ENCODE peak calls at places on chromosomes 6 and 20, in nine cellular contexts. W, U, I, L, T, Z, R, Q and J are unnamed samples.

GRCh38 chr20:46482864-46483263 is 30.5 kb downstream of the ZNF334 start:
- DNase-seq in L (no peak), I (no peak), Q (no peak), T (no peak), R (no peak), U (no peak), W (no peak), Z (no peak), J (no peak)

GRCh38 chr6:26284537-26285142 is 80.4 kb upstream of the BTN3A2 start:
- DNase-seq in Z (peak; percentile 92), Q (no peak), I (no peak), T (peak; percentile 48), U (no peak), R (peak; percentile 75), W (peak; percentile 55), L (peak; percentile 72), J (peak; percentile 69)

GRCh38 chr6:167420177-167420576 is 95.3 kb downstream of the TTLL2 start:
- DNase-seq in L (no peak), W (no peak), Q (no peak), U (no peak), I (no peak), R (no peak), Z (no peak), T (no peak), J (no peak)

GRCh38 chr20:52240802-52241201 is 49.2 kb upstream of the ZFP64 start:
- DNase-seq in Q (no peak), Z (no peak), I (no peak), U (no peak), R (no peak), T (no peak), W (no peak), L (no peak), J (no peak)

GRCh38 chr6:19538086-19538485 is 299.1 kb upstream of the ID4 start:
- DNase-seq in R (no peak), Q (no peak), U (no peak), Z (no peak), L (no peak), I (no peak), T (peak; percentile 100), W (peak; percentile 80), J (no peak)

GRCh38 chr6:56370591-56371198 is 123.3 kb upstream of the COL21A1 start:
- DNase-seq in T (peak; percentile 92), I (peak; percentile 39), L (peak; percentile 99), W (no peak), Z (no peak), R (peak; percentile 76), U (peak; percentile 58), Q (peak; percentile 59), J (peak; percentile 90)

GRCh38 chr6:121826156-121826810 is 390.8 kb downstream of the GJA1 start:
- DNase-seq in U (peak; percentile 67), Q (peak; percentile 61), W (no peak), R (no peak), T (peak; percentile 97), L (peak; percentile 94), Z (no peak), I (no peak), J (peak; percentile 84)

GRCh38 chr20:15061955-15062354 is 724.5 kb upstream of the FLRT3 start:
- DNase-seq in I (no peak), R (peak; percentile 22), Q (no peak), L (no peak), T (peak; percentile 2), W (no peak), U (no peak), Z (no peak), J (no peak)

GRCh38 chr6:137241481-137242011 is 22.4 kb upstream of the IFNGR1 start:
- DNase-seq in U (no peak), Z (no peak), Q (no peak), W (no peak), R (no peak), L (no peak), I (no peak), T (peak; percentile 65), J (peak; percentile 53)

GRCh38 chr6:11876934-11877433 is 98.4 kb upstream of the ADTRP start:
- DNase-seq in W (no peak), T (no peak), I (no peak), Q (no peak), L (no peak), U (no peak), Z (no peak), R (no peak), J (no peak)

GRCh38 chr6:112227992-112228391 is 26.4 kb downstream of the LAMA4 start:
- DNase-seq in I (no peak), L (no peak), W (no peak), U (no peak), Z (no peak), R (no peak), Q (no peak), T (no peak), J (no peak)

GRCh38 chr6:46606318-46606717 is 46.3 kb downstream of the CYP39A1 start:
- DNase-seq in T (no peak), R (no peak), Q (no peak), L (no peak), Z (no peak), W (no peak), I (no peak), U (no peak), J (no peak)

GRCh38 chr20:41182296-41183212 is 45.2 kb downstream of the PLCG1 start:
- DNase-seq in I (no peak), U (no peak), Z (peak; percentile 59), T (peak; percentile 80), R (peak; percentile 9), L (no peak), W (peak; percentile 14), Q (no peak), J (no peak)

GRCh38 chr6:161459008-161459407 is 185.1 kb upstream of the AGPAT4 start:
- DNase-seq in W (no peak), Z (no peak), T (peak; percentile 14), Q (no peak), I (no peak), L (no peak), R (no peak), U (no peak), J (no peak)

GRCh38 chr20:53322651-53323050 is 271.0 kb downstream of the ZNF217 start:
- DNase-seq in Z (no peak), I (no peak), R (no peak), T (no peak), W (no peak), Q (no peak), L (no peak), U (no peak), J (no peak)

GRCh38 chr20:49477200-49477599 is 5.3 kb downstream of the KCNB1 start:
- DNase-seq in U (no peak), W (no peak), R (no peak), T (no peak), Z (no peak), L (no peak), I (no peak), Q (no peak), J (no peak)

DNA sequence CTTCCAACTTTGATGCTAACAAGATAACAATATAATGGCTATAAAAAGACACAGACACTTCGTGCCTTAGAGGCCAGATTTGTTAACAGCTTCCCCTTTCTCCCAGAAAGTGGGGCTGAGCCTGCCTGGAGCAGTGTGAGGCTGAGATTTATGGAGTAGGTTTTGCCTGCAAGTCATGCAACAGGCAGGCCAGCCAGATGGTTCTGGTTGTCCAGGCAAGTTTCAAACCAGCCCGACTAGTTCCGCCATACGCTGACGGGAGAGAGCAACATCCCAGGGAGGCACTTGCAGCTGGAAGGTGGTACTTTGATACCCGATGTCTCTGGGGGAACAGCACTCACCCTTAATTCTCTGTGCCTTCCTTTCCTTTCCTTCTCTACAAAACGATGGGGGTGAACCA is 81.3 kb upstream of the NAA20 start:
- DNase-seq in L (no peak), I (no peak), Z (no peak), Q (no peak), R (no peak), T (peak; percentile 82), W (peak; percentile 67), U (no peak), J (peak; percentile 65)
- H3K4me3 ChIP-seq in L (no peak overlapping the region), I (peak overlapping the region; percentile 45), Z (peak overlapping the region; percentile 29), Q (no peak overlapping the region), R (no peak overlapping the region), T (peak overlapping the region; percentile 49), W (peak overlapping the region; percentile 23), U (no peak overlapping the region), J (no peak overlapping the region)

DNA sequence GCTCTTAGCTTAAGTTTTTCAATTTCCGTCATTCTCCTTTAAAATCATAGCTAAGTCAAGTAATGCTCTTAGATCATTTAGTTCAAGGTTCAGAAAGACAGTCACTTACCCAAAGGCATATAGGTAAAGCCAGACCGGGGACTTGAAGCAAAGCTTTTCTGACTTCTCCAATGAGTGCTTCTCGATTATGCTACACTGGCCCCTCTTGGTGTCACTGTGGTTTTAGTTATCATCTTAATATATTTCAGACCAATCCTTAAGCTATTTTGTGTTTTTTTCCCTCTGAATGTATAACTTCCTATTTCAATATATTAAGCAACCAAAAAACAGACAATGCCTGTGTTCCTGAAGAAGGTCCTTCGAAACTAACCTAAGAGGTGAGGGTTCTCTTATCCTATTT is 3.8 kb downstream of the PRDM1 start:
- DNase-seq in Z (no peak), W (no peak), U (peak; percentile 43), L (no peak), I (no peak), Q (no peak), R (no peak), T (no peak), J (peak; percentile 61)
- TF ChIP-seq CTCF in Z (no peak), W (no peak), U (peak; percentile 32), L (no peak), I (no peak), Q (peak; percentile 24), R (no peak), T (peak; percentile 17), J (peak; percentile 51)

GRCh38 chr6:24492475-24492874 is 2.3 kb upstream of the ALDH5A1 start:
- DNase-seq in Z (no peak), I (no peak), W (no peak), L (peak; percentile 6), R (peak; percentile 35), Q (no peak), U (no peak), T (no peak), J (peak; percentile 11)

GRCh38 chr6:24493945-24494725 is 634 bp upstream of the ALDH5A1 start:
- DNase-seq in W (no peak), Z (no peak), I (no peak), T (no peak), L (no peak), Q (no peak), R (peak; percentile 19), U (no peak), J (no peak)

GRCh38 chr6:24495516-24495847 is 713 bp downstream of the ALDH5A1 start:
- DNase-seq in T (no peak), I (peak; percentile 28), U (no peak), W (peak; percentile 51), Z (peak; percentile 91), Q (no peak), L (no peak), R (peak; percentile 86), J (peak; percentile 3)

GRCh38 chr6:24497254-24497989 is 2.7 kb downstream of the ALDH5A1 start:
- DNase-seq in L (no peak), W (no peak), T (no peak), R (peak; percentile 15), Q (no peak), Z (no peak), I (no peak), U (no peak), J (no peak)

GRCh38 chr6:24494726-24495515 is at the start of gene ALDH5A1:
- DNase-seq in U (no peak), R (peak; percentile 90), Q (no peak), I (peak; percentile 11), W (peak; percentile 72), L (peak; percentile 50), Z (peak; percentile 95), T (peak; percentile 47), J (peak; percentile 34)
- H3K4me3 ChIP-seq in U (peak within 1 kb of the TSS; percentile 44), R (peak within 1 kb of the TSS; percentile 67), Q (peak within 1 kb of the TSS; percentile 56), I (peak within 1 kb of the TSS; percentile 81), W (peak within 1 kb of the TSS; percentile 78), L (peak within 1 kb of the TSS; percentile 29), Z (peak within 1 kb of the TSS; percentile 72), T (peak within 1 kb of the TSS; percentile 59), J (peak within 1 kb of the TSS; percentile 50)

GRCh38 chr6:8707956-8708772 is 272.8 kb upstream of the SLC35B3 start:
- DNase-seq in I (no peak), R (no peak), W (peak; percentile 49), Z (no peak), L (no peak), T (peak; percentile 19), Q (no peak), U (peak; percentile 2), J (peak; percentile 3)
- TF ChIP-seq CTCF in I (no peak), R (no peak), W (no peak), Z (no peak), L (no peak), T (peak; percentile 48), Q (no peak), U (peak; percentile 24), J (no peak)